ENCODE peak calls at places on chromosomes 16 and 17, in four cellular contexts. N, P, M and K are unnamed samples.

GRCh38 chr16:66271074-66272060 is 95.1 kb upstream of the CDH5 start:
- DNase-seq in N (peak; percentile 80), P (peak; percentile 10), M (no peak), K (no peak)

GRCh38 chr16:53372942-53373871 is 61.1 kb upstream of the RBL2 start:
- DNase-seq in N (no peak), P (no peak), M (no peak), K (no peak)

GRCh38 chr16:15572329-15573001 is 70.5 kb downstream of the MARF1 start:
- DNase-seq in N (peak; percentile 78), P (no peak), M (no peak), K (no peak)

GRCh38 chr16:82715833-82716232 is 89.1 kb downstream of the CDH13 start:
- DNase-seq in N (peak; percentile 73), P (no peak), M (no peak), K (peak; percentile 93)

GRCh38 chr17:732788-733720 is 658 bp downstream of the TLCD3A start:
- DNase-seq in N (peak; percentile 77), P (peak; percentile 33), M (no peak), K (no peak)

GRCh38 chr17:76000016-76000754 is 470 bp upstream of the CDK3 start:
- DNase-seq in N (peak; percentile 63), P (no peak), M (no peak), K (no peak)

GRCh38 chr16:13680021-13680672 is 239.8 kb upstream of the ERCC4 start:
- DNase-seq in N (no peak), P (no peak), M (no peak), K (no peak)

GRCh38 chr17:76840443-76840767 is 27.8 kb upstream of the MGAT5B start:
- DNase-seq in N (no peak), P (no peak), M (no peak), K (no peak)

GRCh38 chr16:23557779-23558330 is 328 bp downstream of the UBFD1 start:
- DNase-seq in N (peak; percentile 68), P (no peak), M (peak; percentile 21), K (peak; percentile 21)

GRCh38 chr17:48564200-48565023 is 13.7 kb downstream of the HOXB4 start:
- DNase-seq in N (peak; percentile 73), P (no peak), M (no peak), K (no peak)

GRCh38 chr17:66302761-66303626 is 581 bp downstream of the PRKCA start:
- DNase-seq in N (peak; percentile 74), P (peak; percentile 46), M (peak; percentile 36), K (peak; percentile 67)

GRCh38 chr16:673399-673991 is 2.0 kb upstream of the RHBDL1 start:
- DNase-seq in N (no peak), P (no peak), M (no peak), K (no peak)

GRCh38 chr16:85051067-85051709 is 23.6 kb downstream of the KIAA0513 start:
- DNase-seq in N (no peak), P (no peak), M (no peak), K (no peak)

GRCh38 chr16:7366041-7366440 is 33.4 kb downstream of the RBFOX1 start:
- DNase-seq in N (no peak), P (no peak), M (no peak), K (peak; percentile 68)

GRCh38 chr16:89256651-89257254 is 39.2 kb downstream of the ZNF778 start:
- DNase-seq in N (peak; percentile 89), P (peak; percentile 72), M (peak; percentile 45), K (no peak)

GRCh38 chr16:705748-706188 is at the start of gene FBXL16:
- DNase-seq in N (no peak), P (no peak), M (no peak), K (no peak)

GRCh38 chr16:85847681-85848601 is 48.4 kb downstream of the COX4I1 start:
- DNase-seq in N (no peak), P (no peak), M (no peak), K (no peak)

GRCh38 chr17:78759969-78760352 is 22.1 kb downstream of the CYTH1 start:
- DNase-seq in N (no peak), P (no peak), M (no peak), K (no peak)

GRCh38 chr17:43536236-43537088 is 9.7 kb downstream of the ETV4 start:
- DNase-seq in N (peak; percentile 89), P (no peak), M (no peak), K (no peak)

GRCh38 chr16:87238371-87238715 is 78.8 kb downstream of the C16orf95 start:
- DNase-seq in N (no peak), P (no peak), M (no peak), K (no peak)

GRCh38 chr17:4249452-4250029 is 14.2 kb downstream of the ANKFY1 start:
- DNase-seq in N (peak; percentile 70), P (no peak), M (no peak), K (no peak)

GRCh38 chr17:47618416-47618815 is 31.3 kb upstream of the KPNB1 start:
- DNase-seq in N (peak; percentile 58), P (no peak), M (no peak), K (no peak)

GRCh38 chr17:5758651-5759050 is 174.3 kb upstream of the NLRP1 start:
- DNase-seq in N (no peak), P (no peak), M (no peak), K (no peak)

GRCh38 chr17:3894927-3895343 is 2.1 kb upstream of the CAMKK1 start:
- DNase-seq in N (peak; percentile 32), P (no peak), M (no peak), K (peak; percentile 23)

GRCh38 chr16:4315185-4316102 is at the start of gene GLIS2:
- DNase-seq in N (peak; percentile 84), P (peak; percentile 82), M (peak; percentile 67), K (no peak)

GRCh38 chr16:87931504-87931903 is 4.8 kb downstream of the CA5A start:
- DNase-seq in N (no peak), P (no peak), M (no peak), K (no peak)

GRCh38 chr17:41965694-41966375 is 760 bp upstream of the CNP start:
- DNase-seq in N (peak; percentile 79), P (peak; percentile 62), M (peak; percentile 51), K (peak; percentile 62)

GRCh38 chr16:10741844-10742243 is 1.8 kb upstream of the NUBP1 start:
- DNase-seq in N (no peak), P (no peak), M (no peak), K (no peak)

GRCh38 chr17:50373705-50374104 is 676 bp downstream of the EME1 start:
- DNase-seq in N (no peak), P (no peak), M (no peak), K (no peak)

GRCh38 chr17:73267648-73268537 is 6.2 kb upstream of the CPSF4L start:
- DNase-seq in N (no peak), P (no peak), M (no peak), K (no peak)

GRCh38 chr17:3740611-3741073 is 16.9 kb downstream of the HASPIN start:
- DNase-seq in N (no peak), P (no peak), M (no peak), K (no peak)

GRCh38 chr16:72972878-72973571 is 74.9 kb downstream of the ZFHX3 start:
- DNase-seq in N (no peak), P (no peak), M (no peak), K (no peak)

GRCh38 chr16:58638148-58639036 is 8.8 kb upstream of the CNOT1 start:
- DNase-seq in N (peak; percentile 96), P (peak; percentile 25), M (no peak), K (peak; percentile 24)

GRCh38 chr16:2208308-2208707 is 2.4 kb downstream of the BRICD5 start:
- DNase-seq in N (no peak), P (no peak), M (no peak), K (no peak)

GRCh38 chr17:4540224-4541040 is 14.8 kb downstream of the MYBBP1A start:
- DNase-seq in N (no peak), P (peak; percentile 24), M (no peak), K (no peak)

GRCh38 chr16:35195173-35195863 is 1735.9 kb downstream of the TP53TG3F start:
- DNase-seq in N (no peak), P (no peak), M (no peak), K (no peak)

GRCh38 chr16:51773491-51773890 is 622.4 kb upstream of the SALL1 start:
- DNase-seq in N (no peak), P (no peak), M (no peak), K (no peak)

GRCh38 chr16:51767564-51767963 is 616.5 kb upstream of the SALL1 start:
- DNase-seq in N (no peak), P (no peak), M (no peak), K (no peak)

DNA sequence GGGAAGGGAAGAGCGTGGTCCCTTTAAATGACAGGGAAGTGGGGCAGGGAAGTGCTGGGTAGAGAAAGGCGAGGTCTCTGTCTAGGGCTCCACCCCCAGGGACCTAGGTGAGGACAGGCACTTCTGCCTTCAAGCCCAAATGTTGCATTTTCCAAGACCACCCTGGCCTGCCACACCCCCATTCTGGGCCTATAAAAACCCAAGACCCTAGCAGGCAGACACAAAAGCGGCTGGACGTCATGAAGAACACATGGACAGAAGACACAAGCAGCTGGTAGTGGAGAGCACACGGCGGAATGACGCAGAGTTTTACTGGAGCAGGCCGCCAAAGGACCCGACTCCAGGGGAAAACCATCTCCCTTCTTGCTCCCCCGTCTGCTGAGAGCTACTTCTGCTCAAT is 622.0 kb upstream of the SALL1 start:
- DNase-seq in N (no peak), P (no peak), M (no peak), K (no peak)
- H3K4me1 ChIP-seq in N (no peaks in the 10 kb centered on the region), P (no peaks in the 10 kb centered on the region), M (no peaks in the 10 kb centered on the region), K (no peaks in the 10 kb centered on the region)

GRCh38 chr17:27475070-27475673 is 18.9 kb downstream of the KSR1 start:
- DNase-seq in N (no peak), P (no peak), M (no peak), K (no peak)

GRCh38 chr17:27473190-27473747 is 17.0 kb downstream of the KSR1 start:
- DNase-seq in N (no peak), P (no peak), M (no peak), K (no peak)

GRCh38 chr17:27471321-27472269 is 15.3 kb downstream of the KSR1 start:
- DNase-seq in N (peak; percentile 43), P (no peak), M (no peak), K (no peak)

GRCh38 chr17:27475981-27476895 is 20.0 kb downstream of the KSR1 start:
- DNase-seq in N (no peak), P (no peak), M (no peak), K (no peak)

GRCh38 chr17:27473748-27474609 is 17.7 kb downstream of the KSR1 start:
- DNase-seq in N (no peak), P (no peak), M (no peak), K (no peak)
- H3K4me3 ChIP-seq in N (no peak overlapping the region), P (no peak overlapping the region), M (no peak overlapping the region), K (no peak overlapping the region)

GRCh38 chr16:27498916-27499658 is 50.6 kb downstream of the GTF3C1 start:
- DNase-seq in N (no peak), P (no peak), M (no peak), K (no peak)

GRCh38 chr16:27498020-27498419 is 51.7 kb downstream of the GTF3C1 start:
- DNase-seq in N (peak; percentile 11), P (no peak), M (no peak), K (no peak)

GRCh38 chr16:27500801-27501200 is 48.9 kb downstream of the GTF3C1 start:
- DNase-seq in N (no peak), P (no peak), M (no peak), K (no peak)

GRCh38 chr16:27498426-27498825 is 51.3 kb downstream of the GTF3C1 start:
- DNase-seq in N (no peak), P (no peak), M (no peak), K (no peak)

GRCh38 chr16:27499659-27500055 is 50.1 kb downstream of the GTF3C1 start:
- DNase-seq in N (no peak), P (no peak), M (no peak), K (peak; percentile 68)
- H3K36me3 ChIP-seq in N (peaks cover 34% of the 10 kb centered on the region), P (no peaks in the 10 kb centered on the region), M (peaks cover 100% of the 10 kb centered on the region), K (no peaks in the 10 kb centered on the region)

GRCh38 chr17:9825751-9826150 is at the start of gene GLP2R:
- DNase-seq in N (no peak), P (no peak), M (no peak), K (no peak)
- H3K4me1 ChIP-seq in N (no peaks in the 10 kb centered on the region), P (peaks cover 6% of the 10 kb centered on the region), M (no peaks in the 10 kb centered on the region), K (no peaks in the 10 kb centered on the region)